ENCODE peak calls at places on chromosomes 3 and 15, in nine cellular contexts. I is endodermal cell, G is progenitor cell of endocrine pancreas, Q is neural crest cell, F is mucosa of descending colon, E is GM12865, L is mesothelial cell of epicardium, W is dorsolateral prefrontal cortex, P is pancreas. H is an unnamed sample.

GRCh38 chr3:148600902-148601765 is 96.6 kb upstream of the AGTR1 start:
- DNase-seq in I (no peak), G (no peak), Q (no peak), F (no peak), E (no peak), L (no peak), W (no peak), P (no peak), H (no peak)

GRCh38 chr3:193641376-193641775 is 48.4 kb downstream of the OPA1 start:
- DNase-seq in I (no peak), G (no peak), Q (no peak), F (no peak), E (no peak), L (no peak), W (no peak), P (no peak), H (no peak)

GRCh38 chr3:112341386-112341785 is 8.4 kb downstream of the CD200 start:
- DNase-seq in I (no peak), G (no peak), Q (no peak), F (no peak), E (no peak), L (no peak), W (no peak), P (no peak), H (no peak)

GRCh38 chr3:48440590-48440958 is 517 bp downstream of the TMA7 start:
- DNase-seq in I (no peak), G (no peak), Q (no peak), F (no peak), E (no peak), L (no peak), W (no peak), P (peak; percentile 53), H (peak; percentile 36)

GRCh38 chr3:136353461-136353860 is 103.3 kb downstream of the PCCB start:
- DNase-seq in I (no peak), G (no peak), Q (no peak), F (no peak), E (peak; percentile 64), L (no peak), W (no peak), P (no peak), H (no peak)

GRCh38 chr3:57892423-57892822 is 115.8 kb upstream of the FLNB start:
- DNase-seq in I (no peak), G (no peak), Q (no peak), F (no peak), E (no peak), L (no peak), W (no peak), P (no peak), H (no peak)

GRCh38 chr15:43292375-43293078 is 25.8 kb upstream of the TGM5 start:
- DNase-seq in I (no peak), G (no peak), Q (no peak), F (no peak), E (no peak), L (no peak), W (no peak), P (no peak), H (no peak)

GRCh38 chr15:83270176-83270575 is 14.3 kb downstream of the BNC1 start:
- DNase-seq in I (no peak), G (no peak), Q (no peak), F (no peak), E (no peak), L (no peak), W (no peak), P (no peak), H (no peak)

GRCh38 chr3:141255864-141256263 is 24.2 kb downstream of the PXYLP1 start:
- DNase-seq in I (peak; percentile 74), G (no peak), Q (no peak), F (no peak), E (peak; percentile 27), L (no peak), W (peak; percentile 63), P (no peak), H (no peak)

GRCh38 chr3:171168086-171168485 is 141.6 kb upstream of the SLC2A2 start:
- DNase-seq in I (peak; percentile 79), G (no peak), Q (no peak), F (no peak), E (no peak), L (no peak), W (no peak), P (no peak), H (peak; percentile 33)

GRCh38 chr3:174424656-174425055 is 434.5 kb upstream of the NAALADL2 start:
- DNase-seq in I (no peak), G (no peak), Q (no peak), F (no peak), E (no peak), L (no peak), W (no peak), P (no peak), H (no peak)

GRCh38 chr3:160665784-160666526 is 11.0 kb upstream of the ARL14 start:
- DNase-seq in I (no peak), G (no peak), Q (no peak), F (no peak), E (peak; percentile 88), L (no peak), W (no peak), P (no peak), H (no peak)

GRCh38 chr3:2540115-2540514 is 441.4 kb downstream of the CNTN4 start:
- DNase-seq in I (no peak), G (no peak), Q (no peak), F (no peak), E (no peak), L (no peak), W (no peak), P (no peak), H (no peak)

GRCh38 chr3:119457260-119457659 is 6.2 kb downstream of the TMEM39A start:
- DNase-seq in I (no peak), G (no peak), Q (no peak), F (no peak), E (no peak), L (no peak), W (no peak), P (no peak), H (no peak)

GRCh38 chr15:41967506-41968206 is 4.7 kb downstream of the EHD4 start:
- DNase-seq in I (peak; percentile 33), G (no peak), Q (no peak), F (peak; percentile 29), E (peak; percentile 70), L (no peak), W (no peak), P (no peak), H (no peak)

GRCh38 chr3:52529376-52530333 is 4.0 kb downstream of the NT5DC2 start:
- DNase-seq in I (peak; percentile 31), G (no peak), Q (no peak), F (no peak), E (no peak), L (no peak), W (peak; percentile 33), P (no peak), H (peak; percentile 3)

GRCh38 chr15:99474041-99474906 is 91.5 kb upstream of the MEF2A start:
- DNase-seq in I (no peak), G (no peak), Q (no peak), F (no peak), E (no peak), L (no peak), W (no peak), P (no peak), H (no peak)

GRCh38 chr15:60766391-60767128 is 287.6 kb upstream of the ICE2 start:
- DNase-seq in I (peak; percentile 66), G (no peak), Q (no peak), F (no peak), E (no peak), L (no peak), W (no peak), P (no peak), H (no peak)

GRCh38 chr3:127816783-127817182 is 5.5 kb downstream of the MGLL start:
- DNase-seq in I (peak; percentile 38), G (no peak), Q (no peak), F (no peak), E (no peak), L (no peak), W (no peak), P (no peak), H (no peak)
- TF ChIP-seq CTCF in I (no peak), G (no peak), Q (no peak), F (no peak), E (no peak), L (no peak), W (no peak), P (no peak), H (no peak)

GRCh38 chr15:39174332-39174731 is 406.5 kb upstream of the THBS1 start:
- DNase-seq in I (no peak), G (no peak), Q (no peak), F (no peak), E (peak; percentile 23), L (no peak), W (no peak), P (no peak), H (no peak)

GRCh38 chr15:39167114-39168058 is 413.5 kb upstream of the THBS1 start:
- DNase-seq in I (no peak), G (no peak), Q (no peak), F (no peak), E (no peak), L (no peak), W (no peak), P (no peak), H (no peak)

GRCh38 chr15:39173426-39173825 is 407.5 kb upstream of the THBS1 start:
- DNase-seq in I (no peak), G (no peak), Q (no peak), F (no peak), E (no peak), L (no peak), W (no peak), P (no peak), H (no peak)

GRCh38 chr15:39172380-39173281 is 408.2 kb upstream of the THBS1 start:
- DNase-seq in I (no peak), G (no peak), Q (no peak), F (no peak), E (peak; percentile 66), L (no peak), W (peak; percentile 53), P (no peak), H (no peak)

GRCh38 chr15:39171944-39172368 is 408.9 kb upstream of the THBS1 start:
- DNase-seq in I (peak; percentile 90), G (no peak), Q (no peak), F (peak; percentile 45), E (peak; percentile 45), L (peak; percentile 74), W (peak; percentile 52), P (no peak), H (peak; percentile 46)
- TF ChIP-seq CTCF in I (peak; percentile 81), G (peak; percentile 51), Q (peak; percentile 61), F (peak; percentile 13), E (peak; percentile 1), L (no peak), W (peak; percentile 49), P (no peak), H (peak; percentile 31)

DNA sequence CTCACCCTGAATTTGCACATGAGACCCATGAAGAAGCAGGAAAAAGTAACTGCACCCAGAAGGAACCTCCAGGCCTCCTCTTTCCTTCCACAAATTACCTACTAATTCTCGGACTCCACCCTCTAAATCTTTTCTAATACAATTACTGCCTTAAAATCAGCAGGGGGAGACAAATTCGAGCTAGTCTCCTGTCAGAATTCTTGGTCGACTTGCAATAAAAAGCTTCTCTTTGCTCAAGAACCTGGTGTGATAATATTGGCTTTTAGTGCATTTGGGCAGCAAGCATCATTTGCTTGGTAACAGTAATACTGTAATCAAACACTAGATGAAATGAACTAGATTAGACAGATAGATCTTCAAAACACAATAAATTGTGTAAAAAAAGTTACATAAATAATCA is 281.9 kb downstream of the RAP2B start:
- DNase-seq in I (no peak), G (no peak), Q (no peak), F (no peak), E (peak; percentile 31), L (no peak), W (no peak), P (no peak), H (no peak)
- TF ChIP-seq CTCF in I (peak; percentile 64), G (no peak), Q (peak; percentile 27), F (no peak), E (no peak), L (no peak), W (no peak), P (no peak), H (no peak)

GRCh38 chr15:78069052-78069414 is 8.5 kb downstream of the TBC1D2B start:
- DNase-seq in I (no peak), G (no peak), Q (no peak), F (no peak), E (no peak), L (no peak), W (no peak), P (no peak), H (no peak)
- TF ChIP-seq CTCF in I (peak; percentile 9), G (no peak), Q (no peak), F (no peak), E (no peak), L (no peak), W (no peak), P (no peak), H (no peak)

H was measured in endothelial cell.